ENCODE peak calls at places on chromosomes 2 and 18, in four cellular contexts. One of them, this sample, is unnamed.

GRCh38 chr18:53458944-53459580 is 765.4 kb downstream of the MBD2 start:
- DNase-seq in skeletal muscle cell: no peak
- DNase-seq in HEK293T: no peak
- DNase-seq in stimulated activated CD4-positive, alpha-beta T cell treated with anti-CD3 and anti-CD28 coated beads, Interleukin-2, amount 100 ng/mL, for 24 hours: no peak
- DNase-seq in this sample: no peak

GRCh38 chr2:238965371-238966273 is 117.7 kb downstream of the TWIST2 start:
- DNase-seq in skeletal muscle cell: no peak
- DNase-seq in stimulated activated CD4-positive, alpha-beta T cell treated with anti-CD3 and anti-CD28 coated beads, Interleukin-2, amount 100 ng/mL, for 24 hours: no peak
- DNase-seq in HEK293T: no peak
- DNase-seq in this sample: no peak

GRCh38 chr2:43751476-43751875 is 22.4 kb upstream of the DYNC2LI1 start:
- DNase-seq in HEK293T: no peak
- DNase-seq in skeletal muscle cell: no peak
- DNase-seq in stimulated activated CD4-positive, alpha-beta T cell treated with anti-CD3 and anti-CD28 coated beads, Interleukin-2, amount 100 ng/mL, for 24 hours: no peak
- DNase-seq in this sample: no peak

GRCh38 chr18:80171190-80171872 is 62.3 kb downstream of the ADNP2 start:
- DNase-seq in HEK293T: peak
- DNase-seq in stimulated activated CD4-positive, alpha-beta T cell treated with anti-CD3 and anti-CD28 coated beads, Interleukin-2, amount 100 ng/mL, for 24 hours: peak
- DNase-seq in skeletal muscle cell: no peak
- DNase-seq in this sample: peak

GRCh38 chr18:456361-456821 is 44.1 kb downstream of the COLEC12 start:
- DNase-seq in HEK293T: no peak
- DNase-seq in stimulated activated CD4-positive, alpha-beta T cell treated with anti-CD3 and anti-CD28 coated beads, Interleukin-2, amount 100 ng/mL, for 24 hours: no peak
- DNase-seq in skeletal muscle cell: peak
- DNase-seq in this sample: no peak

GRCh38 chr2:46377287-46377605 is 80.0 kb downstream of the EPAS1 start:
- DNase-seq in stimulated activated CD4-positive, alpha-beta T cell treated with anti-CD3 and anti-CD28 coated beads, Interleukin-2, amount 100 ng/mL, for 24 hours: no peak
- DNase-seq in skeletal muscle cell: no peak
- DNase-seq in HEK293T: no peak
- DNase-seq in this sample: no peak

GRCh38 chr2:196427996-196428634 is 211.4 kb upstream of the CCDC150 start:
- DNase-seq in HEK293T: no peak
- DNase-seq in skeletal muscle cell: no peak
- DNase-seq in stimulated activated CD4-positive, alpha-beta T cell treated with anti-CD3 and anti-CD28 coated beads, Interleukin-2, amount 100 ng/mL, for 24 hours: no peak
- DNase-seq in this sample: no peak

GRCh38 chr2:159195719-159196118 is 90.8 kb downstream of the WDSUB1 start:
- DNase-seq in HEK293T: no peak
- DNase-seq in skeletal muscle cell: no peak
- DNase-seq in stimulated activated CD4-positive, alpha-beta T cell treated with anti-CD3 and anti-CD28 coated beads, Interleukin-2, amount 100 ng/mL, for 24 hours: no peak
- DNase-seq in this sample: no peak

GRCh38 chr2:43068053-43068471 is 158.3 kb downstream of the ZFP36L2 start:
- DNase-seq in skeletal muscle cell: no peak
- DNase-seq in stimulated activated CD4-positive, alpha-beta T cell treated with anti-CD3 and anti-CD28 coated beads, Interleukin-2, amount 100 ng/mL, for 24 hours: no peak
- DNase-seq in HEK293T: no peak
- DNase-seq in this sample: no peak

GRCh38 chr2:8574196-8575010 is 107.5 kb upstream of the ID2 start:
- DNase-seq in HEK293T: no peak
- DNase-seq in skeletal muscle cell: no peak
- DNase-seq in stimulated activated CD4-positive, alpha-beta T cell treated with anti-CD3 and anti-CD28 coated beads, Interleukin-2, amount 100 ng/mL, for 24 hours: no peak
- DNase-seq in this sample: no peak

This sample was measured in activated CD4-positive, CD25-positive, alpha-beta regulatory T cell treated with anti-CD3 and anti-CD28 coated beads, Interleukin-2, amount 50 U/mL, for 72 hours.